ENCODE peak calls at places on chromosomes 16 and 17, in eight cellular contexts. One of them, this sample, is unnamed.

GRCh38 chr16:75273054-75273925 is 21.9 kb upstream of the BCAR1 start:
- DNase-seq in heart left ventricle: no peak
- DNase-seq in IMR-90: peak; percentile 72
- DNase-seq in KG1: no peak
- DNase-seq in thyroid gland: no peak
- DNase-seq in stimulated activated CD8-positive, alpha-beta memory T cell treated with anti-CD3 and anti-CD28 coated beads, Interleukin-2, amount 100 ng/mL, for 1 hour: no peak
- DNase-seq in right atrium auricular region: no peak
- DNase-seq in dorsolateral prefrontal cortex: no peak
- DNase-seq in this sample: no peak

GRCh38 chr16:82194076-82194475 is 24.1 kb upstream of the MPHOSPH6 start:
- DNase-seq in right atrium auricular region: no peak
- DNase-seq in KG1: no peak
- DNase-seq in dorsolateral prefrontal cortex: no peak
- DNase-seq in stimulated activated CD8-positive, alpha-beta memory T cell treated with anti-CD3 and anti-CD28 coated beads, Interleukin-2, amount 100 ng/mL, for 1 hour: no peak
- DNase-seq in IMR-90: no peak
- DNase-seq in heart left ventricle: no peak
- DNase-seq in thyroid gland: no peak
- DNase-seq in this sample: no peak

GRCh38 chr17:13031718-13032350 is 14.0 kb upstream of the ELAC2 start:
- DNase-seq in stimulated activated CD8-positive, alpha-beta memory T cell treated with anti-CD3 and anti-CD28 coated beads, Interleukin-2, amount 100 ng/mL, for 1 hour: no peak
- DNase-seq in thyroid gland: peak; percentile 35
- DNase-seq in dorsolateral prefrontal cortex: peak; percentile 38
- DNase-seq in heart left ventricle: peak; percentile 49
- DNase-seq in IMR-90: peak; percentile 47
- DNase-seq in right atrium auricular region: peak; percentile 70
- DNase-seq in KG1: no peak
- DNase-seq in this sample: no peak

GRCh38 chr17:51000835-51001638 is 119.6 kb downstream of the SPAG9 start:
- DNase-seq in dorsolateral prefrontal cortex: no peak
- DNase-seq in KG1: no peak
- DNase-seq in right atrium auricular region: no peak
- DNase-seq in thyroid gland: no peak
- DNase-seq in IMR-90: peak; percentile 78
- DNase-seq in stimulated activated CD8-positive, alpha-beta memory T cell treated with anti-CD3 and anti-CD28 coated beads, Interleukin-2, amount 100 ng/mL, for 1 hour: no peak
- DNase-seq in heart left ventricle: no peak
- DNase-seq in this sample: peak; percentile 23

GRCh38 chr17:67751101-67752074 is 33.7 kb downstream of the NOL11 start:
- DNase-seq in KG1: no peak
- DNase-seq in stimulated activated CD8-positive, alpha-beta memory T cell treated with anti-CD3 and anti-CD28 coated beads, Interleukin-2, amount 100 ng/mL, for 1 hour: no peak
- DNase-seq in dorsolateral prefrontal cortex: no peak
- DNase-seq in right atrium auricular region: no peak
- DNase-seq in IMR-90: no peak
- DNase-seq in thyroid gland: peak; percentile 68
- DNase-seq in heart left ventricle: no peak
- DNase-seq in this sample: no peak

GRCh38 chr16:54340531-54340930 is 53.9 kb upstream of the IRX3 start:
- DNase-seq in right atrium auricular region: no peak
- DNase-seq in stimulated activated CD8-positive, alpha-beta memory T cell treated with anti-CD3 and anti-CD28 coated beads, Interleukin-2, amount 100 ng/mL, for 1 hour: no peak
- DNase-seq in dorsolateral prefrontal cortex: no peak
- DNase-seq in thyroid gland: no peak
- DNase-seq in IMR-90: no peak
- DNase-seq in heart left ventricle: no peak
- DNase-seq in KG1: no peak
- DNase-seq in this sample: no peak

GRCh38 chr16:85986931-85987749 is 88.2 kb downstream of the IRF8 start:
- DNase-seq in KG1: peak; percentile 25
- DNase-seq in heart left ventricle: no peak
- DNase-seq in dorsolateral prefrontal cortex: no peak
- DNase-seq in right atrium auricular region: no peak
- DNase-seq in stimulated activated CD8-positive, alpha-beta memory T cell treated with anti-CD3 and anti-CD28 coated beads, Interleukin-2, amount 100 ng/mL, for 1 hour: peak; percentile 26
- DNase-seq in IMR-90: no peak
- DNase-seq in thyroid gland: no peak
- DNase-seq in this sample: no peak

GRCh38 chr17:2736956-2737355 is 12.5 kb downstream of the CCDC92B start:
- DNase-seq in thyroid gland: no peak
- DNase-seq in dorsolateral prefrontal cortex: no peak
- DNase-seq in IMR-90: no peak
- DNase-seq in heart left ventricle: no peak
- DNase-seq in KG1: no peak
- DNase-seq in stimulated activated CD8-positive, alpha-beta memory T cell treated with anti-CD3 and anti-CD28 coated beads, Interleukin-2, amount 100 ng/mL, for 1 hour: no peak
- DNase-seq in right atrium auricular region: no peak
- DNase-seq in this sample: no peak

GRCh38 chr16:4338125-4338582 is 13.0 kb downstream of the PAM16 start:
- DNase-seq in stimulated activated CD8-positive, alpha-beta memory T cell treated with anti-CD3 and anti-CD28 coated beads, Interleukin-2, amount 100 ng/mL, for 1 hour: no peak
- DNase-seq in thyroid gland: no peak
- DNase-seq in KG1: no peak
- DNase-seq in heart left ventricle: no peak
- DNase-seq in dorsolateral prefrontal cortex: no peak
- DNase-seq in IMR-90: no peak
- DNase-seq in right atrium auricular region: no peak
- DNase-seq in this sample: no peak

GRCh38 chr17:68740555-68741447 is 139.6 kb upstream of the FAM20A start:
- DNase-seq in stimulated activated CD8-positive, alpha-beta memory T cell treated with anti-CD3 and anti-CD28 coated beads, Interleukin-2, amount 100 ng/mL, for 1 hour: no peak
- DNase-seq in IMR-90: no peak
- DNase-seq in thyroid gland: no peak
- DNase-seq in dorsolateral prefrontal cortex: no peak
- DNase-seq in KG1: no peak
- DNase-seq in right atrium auricular region: no peak
- DNase-seq in heart left ventricle: no peak
- DNase-seq in this sample: no peak

GRCh38 chr16:8880839-8881510 is 1.2 kb upstream of the LITAFD start:
- DNase-seq in thyroid gland: no peak
- DNase-seq in dorsolateral prefrontal cortex: no peak
- DNase-seq in IMR-90: no peak
- DNase-seq in stimulated activated CD8-positive, alpha-beta memory T cell treated with anti-CD3 and anti-CD28 coated beads, Interleukin-2, amount 100 ng/mL, for 1 hour: no peak
- DNase-seq in right atrium auricular region: no peak
- DNase-seq in KG1: no peak
- DNase-seq in heart left ventricle: no peak
- DNase-seq in this sample: no peak

GRCh38 chr17:10775058-10775457 is 28.8 kb downstream of the TMEM238L start:
- DNase-seq in right atrium auricular region: no peak
- DNase-seq in stimulated activated CD8-positive, alpha-beta memory T cell treated with anti-CD3 and anti-CD28 coated beads, Interleukin-2, amount 100 ng/mL, for 1 hour: no peak
- DNase-seq in thyroid gland: no peak
- DNase-seq in heart left ventricle: no peak
- DNase-seq in dorsolateral prefrontal cortex: no peak
- DNase-seq in IMR-90: no peak
- DNase-seq in KG1: no peak
- DNase-seq in this sample: no peak

GRCh38 chr17:488993-489757 is 136.6 kb upstream of the RPH3AL start:
- DNase-seq in heart left ventricle: peak; percentile 36
- DNase-seq in thyroid gland: no peak
- DNase-seq in stimulated activated CD8-positive, alpha-beta memory T cell treated with anti-CD3 and anti-CD28 coated beads, Interleukin-2, amount 100 ng/mL, for 1 hour: no peak
- DNase-seq in KG1: no peak
- DNase-seq in dorsolateral prefrontal cortex: no peak
- DNase-seq in right atrium auricular region: no peak
- DNase-seq in IMR-90: peak; percentile 20
- DNase-seq in this sample: no peak

GRCh38 chr16:11791144-11791828 is 5.8 kb downstream of the ZC3H7A start:
- DNase-seq in heart left ventricle: no peak
- DNase-seq in thyroid gland: peak; percentile 82
- DNase-seq in stimulated activated CD8-positive, alpha-beta memory T cell treated with anti-CD3 and anti-CD28 coated beads, Interleukin-2, amount 100 ng/mL, for 1 hour: no peak
- DNase-seq in IMR-90: no peak
- DNase-seq in KG1: no peak
- DNase-seq in right atrium auricular region: no peak
- DNase-seq in dorsolateral prefrontal cortex: no peak
- DNase-seq in this sample: no peak

GRCh38 chr17:77693776-77694175 is 264.7 kb upstream of the TNRC6C start:
- DNase-seq in IMR-90: no peak
- DNase-seq in heart left ventricle: no peak
- DNase-seq in thyroid gland: no peak
- DNase-seq in KG1: no peak
- DNase-seq in stimulated activated CD8-positive, alpha-beta memory T cell treated with anti-CD3 and anti-CD28 coated beads, Interleukin-2, amount 100 ng/mL, for 1 hour: no peak
- DNase-seq in right atrium auricular region: peak; percentile 44
- DNase-seq in dorsolateral prefrontal cortex: no peak
- DNase-seq in this sample: no peak

GRCh38 chr16:23486480-23486879 is 23.8 kb downstream of the GGA2 start:
- DNase-seq in dorsolateral prefrontal cortex: no peak
- DNase-seq in thyroid gland: peak; percentile 93
- DNase-seq in KG1: no peak
- DNase-seq in heart left ventricle: no peak
- DNase-seq in IMR-90: no peak
- DNase-seq in right atrium auricular region: no peak
- DNase-seq in stimulated activated CD8-positive, alpha-beta memory T cell treated with anti-CD3 and anti-CD28 coated beads, Interleukin-2, amount 100 ng/mL, for 1 hour: no peak
- DNase-seq in this sample: no peak

GRCh38 chr17:28347261-28347891 is 10.0 kb downstream of the POLDIP2 start:
- DNase-seq in KG1: no peak
- DNase-seq in IMR-90: peak; percentile 90
- DNase-seq in right atrium auricular region: no peak
- DNase-seq in stimulated activated CD8-positive, alpha-beta memory T cell treated with anti-CD3 and anti-CD28 coated beads, Interleukin-2, amount 100 ng/mL, for 1 hour: no peak
- DNase-seq in thyroid gland: no peak
- DNase-seq in heart left ventricle: no peak
- DNase-seq in dorsolateral prefrontal cortex: no peak
- DNase-seq in this sample: no peak

GRCh38 chr16:7990864-7991263 is 599.4 kb downstream of the TMEM114 start:
- DNase-seq in dorsolateral prefrontal cortex: no peak
- DNase-seq in IMR-90: no peak
- DNase-seq in right atrium auricular region: no peak
- DNase-seq in thyroid gland: no peak
- DNase-seq in KG1: no peak
- DNase-seq in heart left ventricle: no peak
- DNase-seq in stimulated activated CD8-positive, alpha-beta memory T cell treated with anti-CD3 and anti-CD28 coated beads, Interleukin-2, amount 100 ng/mL, for 1 hour: no peak
- DNase-seq in this sample: no peak

GRCh38 chr17:14396542-14396941 is 95.7 kb downstream of the HS3ST3B1 start:
- DNase-seq in dorsolateral prefrontal cortex: no peak
- DNase-seq in KG1: no peak
- DNase-seq in IMR-90: peak; percentile 34
- DNase-seq in right atrium auricular region: no peak
- DNase-seq in thyroid gland: no peak
- DNase-seq in heart left ventricle: no peak
- DNase-seq in stimulated activated CD8-positive, alpha-beta memory T cell treated with anti-CD3 and anti-CD28 coated beads, Interleukin-2, amount 100 ng/mL, for 1 hour: no peak
- DNase-seq in this sample: no peak

GRCh38 chr16:56409195-56409594 is 16.1 kb downstream of the AMFR start:
- DNase-seq in IMR-90: peak; percentile 47
- DNase-seq in heart left ventricle: no peak
- DNase-seq in thyroid gland: no peak
- DNase-seq in stimulated activated CD8-positive, alpha-beta memory T cell treated with anti-CD3 and anti-CD28 coated beads, Interleukin-2, amount 100 ng/mL, for 1 hour: no peak
- DNase-seq in KG1: no peak
- DNase-seq in right atrium auricular region: no peak
- DNase-seq in dorsolateral prefrontal cortex: no peak
- DNase-seq in this sample: no peak

GRCh38 chr17:62705116-62705515 is 77.6 kb downstream of the MRC2 start:
- DNase-seq in stimulated activated CD8-positive, alpha-beta memory T cell treated with anti-CD3 and anti-CD28 coated beads, Interleukin-2, amount 100 ng/mL, for 1 hour: no peak
- DNase-seq in IMR-90: no peak
- DNase-seq in right atrium auricular region: no peak
- DNase-seq in heart left ventricle: no peak
- DNase-seq in thyroid gland: no peak
- DNase-seq in KG1: no peak
- DNase-seq in dorsolateral prefrontal cortex: no peak
- DNase-seq in this sample: no peak

GRCh38 chr16:79994413-79994812 is 393.9 kb upstream of the MAF start:
- DNase-seq in dorsolateral prefrontal cortex: peak; percentile 78
- DNase-seq in KG1: no peak
- DNase-seq in heart left ventricle: no peak
- DNase-seq in right atrium auricular region: no peak
- DNase-seq in IMR-90: no peak
- DNase-seq in stimulated activated CD8-positive, alpha-beta memory T cell treated with anti-CD3 and anti-CD28 coated beads, Interleukin-2, amount 100 ng/mL, for 1 hour: no peak
- DNase-seq in thyroid gland: no peak
- DNase-seq in this sample: peak; percentile 31

GRCh38 chr17:63703556-63704258 is 3.8 kb upstream of the LIMD2 start:
- DNase-seq in IMR-90: no peak
- DNase-seq in KG1: no peak
- DNase-seq in right atrium auricular region: no peak
- DNase-seq in thyroid gland: no peak
- DNase-seq in heart left ventricle: no peak
- DNase-seq in stimulated activated CD8-positive, alpha-beta memory T cell treated with anti-CD3 and anti-CD28 coated beads, Interleukin-2, amount 100 ng/mL, for 1 hour: no peak
- DNase-seq in dorsolateral prefrontal cortex: no peak
- DNase-seq in this sample: no peak

GRCh38 chr17:73952498-73953205 is 250.8 kb upstream of the RPL38 start:
- DNase-seq in IMR-90: no peak
- DNase-seq in thyroid gland: peak; percentile 10
- DNase-seq in right atrium auricular region: no peak
- DNase-seq in KG1: no peak
- DNase-seq in stimulated activated CD8-positive, alpha-beta memory T cell treated with anti-CD3 and anti-CD28 coated beads, Interleukin-2, amount 100 ng/mL, for 1 hour: no peak
- DNase-seq in dorsolateral prefrontal cortex: no peak
- DNase-seq in heart left ventricle: peak; percentile 50
- DNase-seq in this sample: peak; percentile 74

GRCh38 chr17:8709006-8709405 is 35.6 kb downstream of the CCDC42 start:
- DNase-seq in right atrium auricular region: no peak
- DNase-seq in IMR-90: no peak
- DNase-seq in KG1: peak; percentile 6
- DNase-seq in stimulated activated CD8-positive, alpha-beta memory T cell treated with anti-CD3 and anti-CD28 coated beads, Interleukin-2, amount 100 ng/mL, for 1 hour: no peak
- DNase-seq in thyroid gland: no peak
- DNase-seq in dorsolateral prefrontal cortex: no peak
- DNase-seq in heart left ventricle: no peak
- DNase-seq in this sample: no peak

GRCh38 chr16:64892843-64893242 is 229.0 kb downstream of the CDH11 start:
- DNase-seq in heart left ventricle: no peak
- DNase-seq in KG1: no peak
- DNase-seq in IMR-90: peak; percentile 93
- DNase-seq in dorsolateral prefrontal cortex: no peak
- DNase-seq in right atrium auricular region: no peak
- DNase-seq in thyroid gland: no peak
- DNase-seq in stimulated activated CD8-positive, alpha-beta memory T cell treated with anti-CD3 and anti-CD28 coated beads, Interleukin-2, amount 100 ng/mL, for 1 hour: no peak
- DNase-seq in this sample: no peak

GRCh38 chr16:84844049-84844350 is 24.2 kb downstream of the CRISPLD2 start:
- DNase-seq in IMR-90: no peak
- DNase-seq in heart left ventricle: peak; percentile 73
- DNase-seq in dorsolateral prefrontal cortex: no peak
- DNase-seq in thyroid gland: peak; percentile 61
- DNase-seq in right atrium auricular region: no peak
- DNase-seq in stimulated activated CD8-positive, alpha-beta memory T cell treated with anti-CD3 and anti-CD28 coated beads, Interleukin-2, amount 100 ng/mL, for 1 hour: no peak
- DNase-seq in KG1: no peak
- DNase-seq in this sample: no peak

GRCh38 chr16:22014271-22014873 is 6.5 kb downstream of the MOSMO start:
- DNase-seq in right atrium auricular region: no peak
- DNase-seq in IMR-90: no peak
- DNase-seq in thyroid gland: no peak
- DNase-seq in dorsolateral prefrontal cortex: no peak
- DNase-seq in heart left ventricle: no peak
- DNase-seq in KG1: no peak
- DNase-seq in stimulated activated CD8-positive, alpha-beta memory T cell treated with anti-CD3 and anti-CD28 coated beads, Interleukin-2, amount 100 ng/mL, for 1 hour: no peak
- DNase-seq in this sample: no peak

GRCh38 chr17:30819941-30820705 is 4.4 kb downstream of the CRLF3 start:
- DNase-seq in right atrium auricular region: no peak
- DNase-seq in KG1: peak; percentile 32
- DNase-seq in heart left ventricle: no peak
- DNase-seq in thyroid gland: no peak
- DNase-seq in dorsolateral prefrontal cortex: no peak
- DNase-seq in IMR-90: peak; percentile 9
- DNase-seq in stimulated activated CD8-positive, alpha-beta memory T cell treated with anti-CD3 and anti-CD28 coated beads, Interleukin-2, amount 100 ng/mL, for 1 hour: no peak
- DNase-seq in this sample: no peak

GRCh38 chr17:79002291-79002690 is 7.3 kb downstream of the CANT1 start:
- DNase-seq in stimulated activated CD8-positive, alpha-beta memory T cell treated with anti-CD3 and anti-CD28 coated beads, Interleukin-2, amount 100 ng/mL, for 1 hour: no peak
- DNase-seq in KG1: no peak
- DNase-seq in dorsolateral prefrontal cortex: no peak
- DNase-seq in heart left ventricle: peak; percentile 11
- DNase-seq in right atrium auricular region: no peak
- DNase-seq in IMR-90: no peak
- DNase-seq in thyroid gland: no peak
- DNase-seq in this sample: no peak

GRCh38 chr17:16492613-16493290 is 759 bp upstream of the LRRC75A start:
- DNase-seq in KG1: no peak
- DNase-seq in dorsolateral prefrontal cortex: no peak
- DNase-seq in thyroid gland: no peak
- DNase-seq in IMR-90: no peak
- DNase-seq in right atrium auricular region: no peak
- DNase-seq in stimulated activated CD8-positive, alpha-beta memory T cell treated with anti-CD3 and anti-CD28 coated beads, Interleukin-2, amount 100 ng/mL, for 1 hour: no peak
- DNase-seq in heart left ventricle: no peak
- DNase-seq in this sample: no peak